ENCODE peak calls at places on chromosomes 5 and 9, in four cellular contexts. One of them, this sample, is unnamed.

GRCh38 chr9:78121488-78121887 is 89.9 kb upstream of the GNAQ start:
- DNase-seq in heart left ventricle: peak; percentile 70
- DNase-seq in IMR-90: peak; percentile 58
- DNase-seq in pancreas: peak; percentile 80
- DNase-seq in this sample: peak; percentile 20

GRCh38 chr5:27158775-27159174 is 120.4 kb upstream of the CDH9 start:
- DNase-seq in IMR-90: no peak
- DNase-seq in pancreas: no peak
- DNase-seq in heart left ventricle: no peak
- DNase-seq in this sample: no peak

GRCh38 chr5:81147011-81147594 is 86.0 kb upstream of the CKMT2 start:
- DNase-seq in pancreas: no peak
- DNase-seq in heart left ventricle: no peak
- DNase-seq in IMR-90: no peak
- DNase-seq in this sample: no peak

GRCh38 chr9:98908897-98909634 is 34.6 kb upstream of the COL15A1 start:
- DNase-seq in IMR-90: peak; percentile 91
- DNase-seq in heart left ventricle: no peak
- DNase-seq in pancreas: no peak
- DNase-seq in this sample: peak; percentile 57

GRCh38 chr9:117354252-117354847 is 60.5 kb downstream of the ASTN2 start:
- DNase-seq in pancreas: no peak
- DNase-seq in heart left ventricle: no peak
- DNase-seq in IMR-90: no peak
- DNase-seq in this sample: no peak

GRCh38 chr9:126020836-126021235 is 273.7 kb downstream of the PBX3 start:
- DNase-seq in heart left ventricle: no peak
- DNase-seq in IMR-90: no peak
- DNase-seq in pancreas: peak; percentile 24
- DNase-seq in this sample: no peak

GRCh38 chr9:129702563-129702962 is 37.1 kb downstream of the PRRX2 start:
- DNase-seq in IMR-90: peak; percentile 88
- DNase-seq in heart left ventricle: no peak
- DNase-seq in pancreas: no peak
- DNase-seq in this sample: peak; percentile 69

GRCh38 chr9:95099321-95100070 is 218.0 kb downstream of the FANCC start:
- DNase-seq in pancreas: peak; percentile 54
- DNase-seq in heart left ventricle: no peak
- DNase-seq in IMR-90: no peak
- DNase-seq in this sample: no peak

GRCh38 chr5:36723921-36724320 is 117.5 kb downstream of the SLC1A3 start:
- DNase-seq in pancreas: no peak
- DNase-seq in IMR-90: no peak
- DNase-seq in heart left ventricle: no peak
- DNase-seq in this sample: no peak

GRCh38 chr5:78269088-78269703 is 25.3 kb downstream of the AP3B1 start:
- DNase-seq in heart left ventricle: no peak
- DNase-seq in IMR-90: peak; percentile 12
- DNase-seq in pancreas: no peak
- DNase-seq in this sample: no peak

GRCh38 chr5:172799416-172799815 is 28.4 kb upstream of the DUSP1 start:
- DNase-seq in IMR-90: no peak
- DNase-seq in pancreas: no peak
- DNase-seq in heart left ventricle: no peak
- DNase-seq in this sample: no peak

GRCh38 chr9:89023788-89024187 is 32.5 kb downstream of the S1PR3 start:
- DNase-seq in IMR-90: peak; percentile 21
- DNase-seq in pancreas: no peak
- DNase-seq in heart left ventricle: no peak
- DNase-seq in this sample: no peak

GRCh38 chr9:12777149-12778010 is 2.6 kb downstream of the LURAP1L start:
- DNase-seq in IMR-90: no peak
- DNase-seq in pancreas: no peak
- DNase-seq in heart left ventricle: no peak
- DNase-seq in this sample: no peak

GRCh38 chr5:73100109-73100508 is 20.3 kb upstream of the TMEM171 start:
- DNase-seq in pancreas: no peak
- DNase-seq in IMR-90: no peak
- DNase-seq in heart left ventricle: no peak
- DNase-seq in this sample: no peak

GRCh38 chr9:114281421-114282103 is 41.3 kb upstream of the ORM1 start:
- DNase-seq in heart left ventricle: peak; percentile 71
- DNase-seq in pancreas: peak; percentile 38
- DNase-seq in IMR-90: peak; percentile 67
- DNase-seq in this sample: no peak

DNA sequence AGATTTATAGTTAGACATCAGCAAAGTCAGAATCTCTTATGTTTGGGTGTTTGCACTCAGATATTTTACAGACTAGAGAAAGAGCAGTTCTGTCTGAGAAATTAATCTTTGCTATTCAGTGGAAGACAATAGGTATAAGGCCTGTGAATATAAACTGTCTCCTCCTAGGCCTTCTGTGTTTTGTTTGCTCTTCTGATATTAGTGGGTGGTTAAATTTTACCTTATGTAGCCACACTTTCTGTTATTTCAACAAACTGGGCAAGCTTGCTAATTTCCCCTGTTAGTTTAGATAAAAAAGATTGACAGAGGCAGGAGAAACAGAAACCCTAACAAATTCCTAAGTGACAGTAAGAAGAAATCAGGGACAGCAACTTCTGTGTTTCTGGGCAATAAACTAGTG is 141.6 kb downstream of the ARHGAP26 start:
- DNase-seq in pancreas: no peak
- DNase-seq in heart left ventricle: no peak
- DNase-seq in IMR-90: no peak
- DNase-seq in this sample: no peak
- TF ChIP-seq CTCF in pancreas: no peak
- TF ChIP-seq CTCF in heart left ventricle: no peak
- TF ChIP-seq CTCF in IMR-90: no peak
- TF ChIP-seq CTCF in this sample: no peak

DNA sequence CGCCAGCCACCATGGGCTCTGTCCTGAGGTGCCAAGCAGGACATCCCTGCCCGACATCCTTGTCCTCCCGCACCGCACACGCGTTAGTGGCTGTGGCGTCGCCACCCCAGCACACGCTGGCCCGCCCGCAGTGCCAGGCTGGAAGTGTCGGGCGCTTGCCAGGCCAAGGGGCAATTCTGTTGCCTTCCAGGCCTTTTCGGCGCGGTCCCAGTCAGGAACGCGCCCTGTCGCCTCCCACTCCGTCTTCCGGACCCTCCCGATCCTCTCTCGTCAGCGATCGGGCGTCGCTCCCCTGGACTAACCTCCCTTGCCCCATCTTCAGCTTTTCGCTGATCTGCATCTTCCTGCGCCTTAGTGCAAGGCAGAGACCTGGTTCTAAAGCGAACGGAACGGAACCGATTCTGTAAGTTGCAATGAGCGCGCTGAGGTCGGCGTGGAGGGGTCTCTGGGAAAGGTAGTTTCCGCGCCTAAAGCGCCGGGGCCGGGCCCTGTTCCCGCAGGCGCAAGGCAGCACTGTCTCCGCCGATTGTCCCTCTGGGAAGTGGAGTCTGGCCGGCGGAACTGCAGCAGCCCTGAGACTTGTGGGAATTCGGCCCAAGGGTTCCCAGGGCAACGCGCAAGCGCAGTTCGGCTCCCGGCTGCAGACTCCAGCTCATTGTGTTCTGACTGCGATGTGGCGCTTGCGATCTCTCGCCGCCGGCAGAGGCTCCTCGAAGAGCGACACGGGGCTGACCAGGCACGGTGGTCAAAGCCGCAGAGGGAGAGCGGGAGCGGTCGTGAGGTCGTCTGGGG is at the start of gene ZNF454:
- DNase-seq in IMR-90: peak; percentile 62
- DNase-seq in heart left ventricle: peak; percentile 96
- DNase-seq in pancreas: peak; percentile 96
- DNase-seq in this sample: peak; percentile 38
- H3K9me3 ChIP-seq in IMR-90: peaks cover 66% of the 10 kb centered on the region
- H3K9me3 ChIP-seq in heart left ventricle: peaks cover 5% of the 10 kb centered on the region
- H3K9me3 ChIP-seq in pancreas: no peaks in the 10 kb centered on the region
- H3K9me3 ChIP-seq in this sample: peaks cover 81% of the 10 kb centered on the region

DNA sequence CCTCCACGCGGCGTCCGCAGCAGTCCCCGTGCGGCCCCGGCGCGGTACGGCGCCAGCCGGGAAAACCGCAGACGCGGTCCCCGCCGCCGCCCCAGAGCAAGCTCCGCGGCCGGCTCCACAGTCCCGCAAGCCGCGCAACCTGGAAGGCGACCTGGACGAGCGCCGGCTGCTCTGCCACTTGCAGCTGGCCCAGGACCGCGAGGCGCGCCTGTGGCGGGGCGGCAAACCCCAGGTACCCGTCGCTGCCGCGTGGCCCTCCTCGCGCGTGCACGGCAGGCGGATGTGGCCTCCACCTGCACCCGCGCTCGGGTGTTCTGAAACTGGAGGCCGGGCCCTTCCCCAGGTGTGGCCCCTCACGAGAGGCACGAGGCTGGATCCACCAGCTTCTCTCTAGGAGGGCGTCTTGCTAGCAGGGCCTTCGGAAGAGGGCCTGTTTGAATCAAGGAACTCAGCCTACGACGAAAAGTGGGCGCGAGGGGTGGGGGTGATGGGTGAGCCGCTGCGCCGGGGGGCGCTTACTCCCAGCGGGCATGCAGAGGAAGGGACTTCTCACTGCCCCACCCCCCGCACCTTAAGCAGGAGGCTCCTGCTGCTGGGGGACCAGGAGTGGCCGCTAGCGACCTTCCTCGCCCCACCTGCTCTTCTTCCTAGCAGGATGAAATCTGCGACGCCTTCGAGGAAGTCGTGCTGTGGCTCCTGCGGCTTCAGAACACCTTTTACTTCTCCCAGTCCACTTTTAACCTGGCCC is 641 bp downstream of the CCNI2 start:
- DNase-seq in heart left ventricle: peak; percentile 60
- DNase-seq in pancreas: no peak
- DNase-seq in IMR-90: no peak
- DNase-seq in this sample: no peak
- H3K4me3 ChIP-seq in heart left ventricle: peak overlapping the region; percentile 44
- H3K4me3 ChIP-seq in pancreas: peak overlapping the region; percentile 35
- H3K4me3 ChIP-seq in IMR-90: no peak overlapping the region
- H3K4me3 ChIP-seq in this sample: no peak overlapping the region

GRCh38 chr5:165161204-165161603 is 1655.8 kb downstream of the MAT2B start:
- DNase-seq in IMR-90: no peak
- DNase-seq in heart left ventricle: no peak
- DNase-seq in pancreas: no peak
- DNase-seq in this sample: no peak
- TF ChIP-seq CTCF in IMR-90: no peak
- TF ChIP-seq CTCF in heart left ventricle: no peak
- TF ChIP-seq CTCF in pancreas: no peak
- TF ChIP-seq CTCF in this sample: peak; percentile 34

GRCh38 chr9:122742003-122742402 is at the start of gene OR1L6:
- DNase-seq in pancreas: no peak
- DNase-seq in heart left ventricle: no peak
- DNase-seq in IMR-90: no peak
- DNase-seq in this sample: no peak
- H3K9me3 ChIP-seq in pancreas: no peaks in the 10 kb centered on the region
- H3K9me3 ChIP-seq in heart left ventricle: no peaks in the 10 kb centered on the region
- H3K9me3 ChIP-seq in IMR-90: no peaks in the 10 kb centered on the region
- H3K9me3 ChIP-seq in this sample: no peaks in the 10 kb centered on the region

DNA sequence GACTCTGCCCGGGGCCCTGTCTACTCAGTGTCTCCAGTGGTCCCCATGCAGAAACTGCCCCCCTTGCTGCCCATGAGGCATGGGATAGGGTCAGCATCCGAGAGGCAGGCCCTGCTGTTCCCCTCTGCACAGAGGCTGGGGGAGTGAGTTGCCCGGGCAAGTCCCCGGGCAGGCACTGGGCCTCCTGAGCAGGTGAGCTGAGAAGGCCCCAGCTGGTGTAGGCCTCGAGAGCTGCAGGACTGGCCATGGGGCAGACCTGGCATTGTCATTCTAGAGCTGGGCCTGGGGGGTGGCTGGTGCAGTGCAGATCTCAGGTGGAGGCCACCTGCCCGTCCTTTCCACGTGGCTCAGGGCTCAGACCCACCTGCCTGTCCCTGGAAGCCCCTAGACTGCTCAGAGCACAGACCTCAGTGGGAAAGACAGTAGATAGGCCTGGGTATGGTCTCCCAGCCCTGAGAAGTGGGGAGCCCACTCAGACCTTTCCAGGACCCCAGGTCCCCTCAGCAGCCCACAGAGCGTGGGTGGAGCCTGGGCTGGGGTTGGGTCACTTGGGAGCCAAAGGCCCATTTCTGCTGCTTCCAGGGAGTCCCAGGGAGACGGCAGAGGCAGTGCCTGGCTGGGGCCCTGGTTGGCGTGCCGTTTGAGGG is 4.7 kb upstream of the NOTCH1 start:
- DNase-seq in IMR-90: no peak
- DNase-seq in pancreas: no peak
- DNase-seq in heart left ventricle: no peak
- DNase-seq in this sample: no peak
- H3K4me3 ChIP-seq in IMR-90: no peak overlapping the region
- H3K4me3 ChIP-seq in pancreas: no peak overlapping the region
- H3K4me3 ChIP-seq in heart left ventricle: no peak overlapping the region
- H3K4me3 ChIP-seq in this sample: no peak overlapping the region

DNA sequence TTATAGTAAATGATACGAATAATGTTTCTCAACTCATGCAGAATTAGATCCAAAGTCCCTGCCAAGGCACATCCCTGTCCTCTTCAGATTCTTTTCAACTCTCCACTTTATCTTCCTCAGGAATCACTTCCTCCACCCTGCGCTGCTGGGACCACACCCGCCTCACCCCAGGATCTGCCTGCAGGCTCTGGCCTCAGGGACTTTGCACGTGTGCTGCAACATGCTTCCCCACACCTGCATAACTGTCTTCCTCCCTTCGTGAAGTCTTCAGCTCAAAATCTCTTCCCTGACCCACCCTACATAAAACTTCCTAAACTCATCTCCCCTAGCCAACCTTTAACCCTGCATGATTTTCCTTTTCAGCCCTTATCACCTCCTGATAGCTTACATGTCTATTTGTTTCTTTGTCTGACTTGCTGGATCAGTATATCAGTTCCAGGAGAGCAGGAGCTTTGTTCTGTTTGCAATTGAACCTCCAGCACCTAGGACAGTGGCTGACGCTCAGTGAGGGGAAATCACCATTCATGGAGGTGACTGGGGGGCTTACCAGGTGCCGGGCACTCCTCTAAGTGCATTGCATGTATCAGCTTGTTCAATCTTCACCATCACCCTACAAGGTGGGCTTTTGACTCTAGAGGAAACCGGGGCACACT is 47.5 kb upstream of the EGFLAM start:
- DNase-seq in heart left ventricle: no peak
- DNase-seq in pancreas: no peak
- DNase-seq in IMR-90: no peak
- DNase-seq in this sample: no peak
- TF ChIP-seq CTCF in heart left ventricle: no peak
- TF ChIP-seq CTCF in pancreas: no peak
- TF ChIP-seq CTCF in IMR-90: no peak
- TF ChIP-seq CTCF in this sample: no peak

DNA sequence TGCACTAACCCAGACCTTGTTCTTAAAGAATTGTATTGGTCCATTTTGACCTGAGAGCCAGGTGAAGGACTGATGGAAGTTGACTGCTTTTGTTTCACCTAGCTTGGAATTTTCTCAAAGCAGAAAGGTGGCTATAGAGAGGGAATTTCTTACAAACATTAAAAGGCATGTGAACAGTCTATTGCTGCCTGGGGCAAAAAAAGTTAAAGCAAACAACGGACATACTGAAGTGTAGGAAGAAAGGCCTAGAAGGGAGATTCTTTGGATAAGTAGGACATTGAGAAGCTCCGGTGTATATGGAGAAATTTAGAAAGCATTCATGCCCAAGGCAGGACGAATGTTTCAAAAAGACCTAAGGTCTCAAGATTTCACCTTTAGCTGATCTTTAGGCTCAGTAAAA is 11.7 kb downstream of the CATSPER3 start:
- DNase-seq in heart left ventricle: no peak
- DNase-seq in IMR-90: no peak
- DNase-seq in pancreas: no peak
- DNase-seq in this sample: no peak
- H3K9me3 ChIP-seq in heart left ventricle: no peaks in the 10 kb centered on the region
- H3K9me3 ChIP-seq in IMR-90: peaks cover 10% of the 10 kb centered on the region
- H3K9me3 ChIP-seq in pancreas: no peaks in the 10 kb centered on the region
- H3K9me3 ChIP-seq in this sample: peaks cover 24% of the 10 kb centered on the region

GRCh38 chr5:37851305-37851704 is 11.5 kb upstream of the GDNF start:
- DNase-seq in heart left ventricle: no peak
- DNase-seq in pancreas: no peak
- DNase-seq in IMR-90: no peak
- DNase-seq in this sample: no peak
- H3K4me3 ChIP-seq in heart left ventricle: no peak overlapping the region
- H3K4me3 ChIP-seq in pancreas: no peak overlapping the region
- H3K4me3 ChIP-seq in IMR-90: no peak overlapping the region
- H3K4me3 ChIP-seq in this sample: no peak overlapping the region

This sample was measured in AG04450.